ENCODE peak calls at places on chromosomes 6 and 20, in eight cellular contexts. L is A549; X is small intestine; P is CD8-positive, alpha-beta memory T cell; U is psoas muscle; Q is AG04450; O is cardiac muscle cell; D is mammary epithelial cell. J is an unnamed sample. For H3K9me3, the result is how much of the 10 kb centered on the place peaks cover.

GRCh38 chr6:148177589-148178233 is 164.9 kb upstream of the SASH1 start:
- DNase-seq in L (peak), X (peak), P (no peak), U (peak), Q (peak), O (peak), D (peak), J (peak)

GRCh38 chr20:3071610-3072529 is at the start of gene OXT:
- DNase-seq in L (no peak), X (peak), P (peak), U (peak), Q (no peak), O (peak), D (no peak), J (no peak)

GRCh38 chr6:114164206-114164605 is 178.6 kb downstream of the HS3ST5 start:
- DNase-seq in L (no peak), X (peak), P (no peak), U (no peak), Q (no peak), O (no peak), D (no peak), J (no peak)

GRCh38 chr6:139147628-139148027 is 12.7 kb downstream of the HECA start:
- DNase-seq in L (no peak), X (peak), P (no peak), U (no peak), Q (no peak), O (no peak), D (no peak), J (no peak)

GRCh38 chr6:35181933-35182612 is 31.7 kb upstream of the SCUBE3 start:
- DNase-seq in L (peak), X (peak), P (no peak), U (peak), Q (no peak), O (peak), D (peak), J (peak)

GRCh38 chr20:34037121-34037520 is 43.4 kb downstream of the RALY start:
- DNase-seq in L (no peak), X (no peak), P (peak), U (no peak), Q (no peak), O (no peak), D (peak), J (no peak)

GRCh38 chr6:109925060-109925459 is 53.1 kb upstream of the GPR6 start:
- DNase-seq in L (no peak), X (peak), P (no peak), U (no peak), Q (no peak), O (peak), D (peak), J (no peak)

GRCh38 chr6:125511809-125512341 is 210.1 kb upstream of the HDDC2 start:
- DNase-seq in L (no peak), X (no peak), P (no peak), U (no peak), Q (no peak), O (peak), D (no peak), J (peak)

GRCh38 chr20:37007898-37008649 is 56.6 kb upstream of the SAMHD1 start:
- DNase-seq in L (no peak), X (peak), P (peak), U (no peak), Q (no peak), O (peak), D (peak), J (no peak)

GRCh38 chr20:52975024-52975732 is 3.0 kb downstream of the TSHZ2 start:
- DNase-seq in L (no peak), X (peak), P (no peak), U (no peak), Q (no peak), O (peak), D (peak), J (no peak)

GRCh38 chr6:128919831-128920230 is 36.9 kb downstream of the LAMA2 start:
- DNase-seq in L (no peak), X (no peak), P (no peak), U (no peak), Q (no peak), O (no peak), D (no peak), J (no peak)

GRCh38 chr6:22149081-22149480 is 147.8 kb downstream of the PRL start:
- DNase-seq in L (no peak), X (no peak), P (no peak), U (no peak), Q (no peak), O (no peak), D (no peak), J (no peak)

GRCh38 chr6:91081452-91082067 is 494.7 kb upstream of the MAP3K7 start:
- DNase-seq in L (peak), X (peak), P (no peak), U (no peak), Q (peak), O (peak), D (peak), J (no peak)

GRCh38 chr6:166162599-166163342 is 4.9 kb downstream of the TBXT start:
- DNase-seq in L (no peak), X (no peak), P (no peak), U (no peak), Q (no peak), O (no peak), D (no peak), J (no peak)

GRCh38 chr6:33118525-33119123 is 42.8 kb downstream of the HLA-DPB1 start:
- DNase-seq in L (no peak), X (peak), P (peak), U (no peak), Q (peak), O (peak), D (peak), J (no peak)

GRCh38 chr6:122696079-122696478 is 83.4 kb upstream of the FABP7 start:
- DNase-seq in L (no peak), X (no peak), P (no peak), U (no peak), Q (peak), O (peak), D (peak), J (peak)

GRCh38 chr6:106782524-106783265 is 153.3 kb downstream of the QRSL1 start:
- DNase-seq in L (no peak), X (peak), P (no peak), U (no peak), Q (no peak), O (no peak), D (no peak), J (no peak)

GRCh38 chr20:5654557-5654956 is 95.6 kb upstream of the SHLD1 start:
- DNase-seq in L (peak), X (peak), P (no peak), U (no peak), Q (peak), O (peak), D (peak), J (no peak)

GRCh38 chr6:140988780-140989179 is 1143.9 kb upstream of the GJE1 start:
- DNase-seq in L (no peak), X (no peak), P (no peak), U (no peak), Q (no peak), O (no peak), D (no peak), J (no peak)

GRCh38 chr6:109174911-109175310 is 79.6 kb downstream of the CEP57L1 start:
- DNase-seq in L (no peak), X (no peak), P (no peak), U (no peak), Q (no peak), O (no peak), D (no peak), J (no peak)

GRCh38 chr6:75762063-75762462 is 13.0 kb downstream of the MYO6 start:
- DNase-seq in L (no peak), X (no peak), P (no peak), U (no peak), Q (no peak), O (no peak), D (no peak), J (no peak)

GRCh38 chr6:52213127-52213526 is 27.0 kb downstream of the IL17A start:
- DNase-seq in L (no peak), X (no peak), P (no peak), U (no peak), Q (no peak), O (no peak), D (no peak), J (no peak)

GRCh38 chr20:49303211-49303610 is 25.4 kb upstream of the ZNFX1 start:
- DNase-seq in L (no peak), X (no peak), P (no peak), U (no peak), Q (no peak), O (peak), D (no peak), J (no peak)

GRCh38 chr20:13659288-13659687 is 20.6 kb upstream of the TASP1 start:
- DNase-seq in L (no peak), X (no peak), P (no peak), U (no peak), Q (no peak), O (no peak), D (no peak), J (no peak)

GRCh38 chr6:90610671-90611542 is 24.0 kb upstream of the MAP3K7 start:
- DNase-seq in L (no peak), X (no peak), P (peak), U (peak), Q (no peak), O (peak), D (peak), J (peak)

GRCh38 chr6:52230685-52231084 is 13.6 kb downstream of the IL17F start:
- DNase-seq in L (no peak), X (no peak), P (no peak), U (no peak), Q (no peak), O (no peak), D (no peak), J (no peak)

GRCh38 chr6:142803027-142803426 is 141.9 kb downstream of the HIVEP2 start:
- DNase-seq in L (no peak), X (no peak), P (no peak), U (no peak), Q (no peak), O (peak), D (no peak), J (no peak)

GRCh38 chr6:84549912-84550311 is 214.5 kb downstream of the TBX18 start:
- DNase-seq in L (no peak), X (no peak), P (no peak), U (no peak), Q (no peak), O (no peak), D (no peak), J (no peak)

GRCh38 chr6:38580030-38580429 is 59.7 kb downstream of the BTBD9 start:
- DNase-seq in L (no peak), X (no peak), P (no peak), U (no peak), Q (no peak), O (no peak), D (no peak), J (no peak)

GRCh38 chr6:54048782-54049181 is 62.5 kb upstream of the MLIP start:
- DNase-seq in L (no peak), X (no peak), P (no peak), U (no peak), Q (no peak), O (no peak), D (no peak), J (no peak)

GRCh38 chr20:7113577-7114466 is 346.3 kb downstream of the BMP2 start:
- DNase-seq in L (peak), X (peak), P (no peak), U (no peak), Q (no peak), O (peak), D (peak), J (peak)

GRCh38 chr6:35719830-35720733 is 16.8 kb upstream of the ARMC12 start:
- DNase-seq in L (no peak), X (no peak), P (no peak), U (peak), Q (no peak), O (peak), D (no peak), J (no peak)

GRCh38 chr20:4519530-4519929 is 202.2 kb upstream of the PRND start:
- DNase-seq in L (no peak), X (peak), P (no peak), U (no peak), Q (no peak), O (no peak), D (peak), J (no peak)

GRCh38 chr6:161151660-161152526 is 122.0 kb downstream of the AGPAT4 start:
- DNase-seq in L (no peak), X (no peak), P (no peak), U (no peak), Q (no peak), O (no peak), D (no peak), J (no peak)

GRCh38 chr6:134628154-134628553 is 310.2 kb upstream of the SGK1 start:
- DNase-seq in L (no peak), X (no peak), P (no peak), U (no peak), Q (no peak), O (no peak), D (no peak), J (no peak)

DNA sequence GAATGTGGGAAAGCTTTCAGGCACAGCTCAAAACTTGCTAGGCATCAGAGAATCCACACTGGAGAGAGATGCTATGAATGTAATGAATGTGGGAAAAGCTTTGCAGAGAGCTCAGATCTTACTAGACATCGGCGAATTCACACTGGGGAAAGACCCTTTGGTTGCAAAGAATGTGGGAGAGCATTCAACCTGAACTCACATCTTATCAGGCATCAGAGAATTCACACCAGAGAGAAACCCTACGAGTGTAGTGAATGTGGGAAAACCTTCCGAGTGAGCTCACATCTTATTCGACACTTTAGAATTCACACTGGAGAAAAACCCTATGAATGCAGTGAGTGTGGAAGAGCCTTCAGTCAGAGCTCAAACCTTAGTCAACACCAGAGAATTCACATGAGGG is 8.7 kb downstream of the ZNF165 start:
- DNase-seq in L (no peak), X (no peak), P (no peak), U (no peak), Q (no peak), O (no peak), D (no peak), J (no peak)
- H3K9me3 ChIP-seq in L (under half), X (under half), P (under half), U (under half), Q (under half), O (under half), D (under half), J (under half)

GRCh38 chr6:132798820-132799538 is 542 bp upstream of the SLC18B1 start:
- DNase-seq in L (no peak), X (peak), P (peak), U (peak), Q (no peak), O (peak), D (peak), J (peak)
- H3K4me3 ChIP-seq in L (peak), X (peak), P (peak), U (peak), Q (peak), O (peak), D (peak), J (peak)

DNA sequence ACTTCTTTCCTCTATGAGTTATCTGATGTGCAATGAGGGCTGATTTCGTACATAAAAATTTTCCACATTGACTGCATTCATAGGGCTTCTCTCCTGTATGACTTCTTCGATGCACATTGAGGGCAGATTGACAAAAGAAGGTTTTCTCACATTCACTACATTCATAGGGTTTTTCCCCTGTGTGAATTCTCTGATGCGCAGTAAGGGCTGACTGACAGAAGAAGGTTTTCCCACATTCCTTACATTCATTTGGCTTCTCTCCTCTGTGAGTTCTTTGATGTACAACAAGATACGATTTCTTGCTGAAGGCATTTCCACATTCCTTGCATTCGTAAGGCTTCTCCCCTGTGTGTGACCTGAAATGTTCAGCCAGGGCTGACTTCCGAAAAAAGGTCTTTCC is 11.4 kb downstream of the ZNF334 start:
- DNase-seq in L (no peak), X (no peak), P (no peak), U (no peak), Q (no peak), O (no peak), D (no peak), J (no peak)
- H3K9me3 ChIP-seq in L (half or more), X (under half), P (under half), U (under half), Q (under half), O (under half), D (under half), J (under half)

DNA sequence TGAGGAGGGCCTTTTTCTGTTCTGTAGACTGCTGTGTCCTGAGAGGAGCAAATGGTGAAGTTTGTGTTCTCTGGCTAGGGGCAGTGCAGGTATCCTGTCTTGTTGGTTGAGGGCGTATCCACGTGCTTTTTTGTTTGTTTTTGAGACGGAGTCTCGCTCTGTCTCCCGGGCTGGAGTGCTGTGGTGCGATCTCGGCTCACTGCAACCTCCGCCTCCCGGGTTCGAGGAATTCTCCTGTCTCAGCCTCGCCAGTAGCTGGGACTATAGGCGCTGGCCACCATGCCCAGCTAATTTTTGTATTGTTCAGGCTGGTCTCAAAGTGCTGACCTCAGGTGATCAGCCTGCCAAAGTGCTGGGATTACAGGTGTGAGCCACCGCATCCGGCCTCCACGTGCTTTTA is 10.8 kb upstream of the PXDC1 start:
- DNase-seq in L (no peak), X (no peak), P (no peak), U (no peak), Q (no peak), O (no peak), D (no peak), J (no peak)
- H3K4me3 ChIP-seq in L (no peak), X (no peak), P (no peak), U (no peak), Q (no peak), O (no peak), D (no peak), J (no peak)

GRCh38 chr6:168388641-168389633 is 52.0 kb upstream of the SMOC2 start:
- DNase-seq in L (no peak), X (peak), P (no peak), U (no peak), Q (no peak), O (no peak), D (no peak), J (no peak)
- H3K9me3 ChIP-seq in L (under half), X (under half), P (under half), U (under half), Q (half or more), O (under half), D (under half), J (under half)

GRCh38 chr20:50462093-50462685 is 48.0 kb upstream of the PTPN1 start:
- DNase-seq in L (no peak), X (no peak), P (no peak), U (no peak), Q (no peak), O (peak), D (no peak), J (no peak)

GRCh38 chr20:50467618-50468373 is 42.4 kb upstream of the PTPN1 start:
- DNase-seq in L (peak), X (no peak), P (no peak), U (no peak), Q (no peak), O (peak), D (peak), J (peak)

GRCh38 chr20:50464725-50465650 is 45.2 kb upstream of the PTPN1 start:
- DNase-seq in L (no peak), X (no peak), P (no peak), U (no peak), Q (no peak), O (no peak), D (no peak), J (no peak)

GRCh38 chr20:50460608-50461268 is 49.4 kb upstream of the PTPN1 start:
- DNase-seq in L (peak), X (peak), P (peak), U (peak), Q (no peak), O (peak), D (peak), J (peak)

DNA sequence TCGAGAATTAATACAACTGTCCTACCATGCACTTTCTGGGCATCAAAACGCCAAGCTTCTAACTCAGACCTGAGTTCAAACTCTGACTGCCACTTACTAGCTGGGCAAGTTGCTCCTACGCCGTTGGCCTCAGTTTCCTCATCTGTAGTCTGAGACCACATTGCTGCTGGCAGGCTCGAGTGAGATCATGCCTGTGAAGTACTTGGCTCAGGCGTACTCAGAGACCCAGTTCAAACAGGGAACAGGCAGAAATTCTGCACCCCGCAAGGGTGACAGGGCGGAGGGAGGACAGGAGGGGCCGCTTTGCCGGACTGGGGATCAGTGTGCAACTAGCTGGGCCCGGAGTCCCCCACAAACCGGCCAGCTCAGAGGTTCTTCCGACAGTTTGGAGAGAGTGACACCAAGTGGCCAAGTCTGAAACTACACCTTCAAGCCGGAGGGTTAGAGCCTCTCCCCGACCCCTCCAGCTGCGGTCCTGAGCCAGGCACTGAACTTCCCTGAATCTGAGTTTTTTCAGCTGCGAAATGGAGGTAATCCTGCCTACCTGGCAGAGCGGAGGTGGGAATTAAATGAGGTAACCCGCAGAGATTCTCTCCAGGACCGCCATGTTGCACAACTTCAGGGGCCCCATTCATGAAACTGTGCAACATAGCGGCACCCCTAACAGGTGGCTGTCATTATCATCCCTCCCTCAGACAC is 46.0 kb upstream of the PTPN1 start:
- DNase-seq in L (peak), X (peak), P (peak), U (peak), Q (no peak), O (peak), D (peak), J (peak)
- H3K4me3 ChIP-seq in L (no peak), X (no peak), P (no peak), U (peak), Q (no peak), O (no peak), D (no peak), J (no peak)

GRCh38 chr20:60035-60918 is 27.2 kb upstream of the DEFB125 start:
- DNase-seq in L (no peak), X (no peak), P (no peak), U (no peak), Q (no peak), O (no peak), D (no peak), J (no peak)

GRCh38 chr20:64026-64603 is 23.4 kb upstream of the DEFB125 start:
- DNase-seq in L (no peak), X (no peak), P (no peak), U (no peak), Q (no peak), O (no peak), D (no peak), J (no peak)

GRCh38 chr20:62487-62886 is 25.0 kb upstream of the DEFB125 start:
- DNase-seq in L (no peak), X (no peak), P (no peak), U (no peak), Q (no peak), O (no peak), D (no peak), J (no peak)

GRCh38 chr20:61757-62156 is 25.7 kb upstream of the DEFB125 start:
- DNase-seq in L (no peak), X (no peak), P (no peak), U (no peak), Q (no peak), O (no peak), D (peak), J (no peak)

DNA sequence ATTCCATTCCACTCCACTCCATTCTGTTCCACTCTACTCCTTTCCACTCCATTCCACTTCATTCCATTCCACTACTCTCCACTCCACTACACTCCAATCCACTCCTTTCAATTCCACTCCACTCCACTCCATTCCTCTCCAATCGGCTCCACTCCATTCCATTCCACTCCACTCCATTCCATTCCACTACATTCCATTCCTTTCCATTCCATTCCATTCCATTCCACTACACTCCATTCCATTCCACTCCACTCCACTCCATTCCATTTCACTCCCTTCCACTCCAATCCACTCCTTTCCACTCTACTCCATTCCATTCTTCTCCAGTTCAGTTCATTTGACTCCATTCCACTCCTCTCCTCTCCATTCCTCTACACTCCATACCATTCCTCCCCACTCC is 26.2 kb upstream of the DEFB125 start:
- DNase-seq in L (no peak), X (no peak), P (no peak), U (no peak), Q (no peak), O (no peak), D (no peak), J (no peak)
- H3K9me3 ChIP-seq in L (under half), X (under half), P (under half), U (under half), Q (under half), O (under half), D (under half), J (under half)

J was measured in MG63.